ENCODE peak calls at places on chromosomes 1 and 21, in ten cellular contexts. One of them, this sample, is unnamed. For H3K9me3, the result is how much of the 10 kb centered on the place peaks cover.

GRCh38 chr1:92486251-92487077 is at the start of gene GFI1:
- DNase-seq in testis: peak
- DNase-seq in IMR-90: no peak
- DNase-seq in ovary: no peak
- DNase-seq in gastrocnemius medialis: no peak
- DNase-seq in transverse colon: peak
- DNase-seq in adrenal gland: peak
- DNase-seq in K562: no peak
- DNase-seq in stomach: peak
- DNase-seq in thyroid gland: peak
- DNase-seq in this sample: no peak

GRCh38 chr1:10108948-10109347 is 76.2 kb downstream of the UBE4B start:
- DNase-seq in testis: peak
- DNase-seq in IMR-90: no peak
- DNase-seq in ovary: no peak
- DNase-seq in gastrocnemius medialis: peak
- DNase-seq in transverse colon: no peak
- DNase-seq in adrenal gland: no peak
- DNase-seq in K562: no peak
- DNase-seq in stomach: no peak
- DNase-seq in thyroid gland: no peak
- DNase-seq in this sample: no peak

GRCh38 chr1:80054129-80054528 is 1047.6 kb upstream of the ADGRL4 start:
- DNase-seq in testis: peak
- DNase-seq in IMR-90: peak
- DNase-seq in ovary: no peak
- DNase-seq in gastrocnemius medialis: no peak
- DNase-seq in transverse colon: no peak
- DNase-seq in adrenal gland: no peak
- DNase-seq in K562: peak
- DNase-seq in stomach: no peak
- DNase-seq in thyroid gland: peak
- DNase-seq in this sample: no peak

GRCh38 chr1:226474443-226475111 is 66.7 kb upstream of the PARP1 start:
- DNase-seq in testis: no peak
- DNase-seq in IMR-90: no peak
- DNase-seq in ovary: no peak
- DNase-seq in gastrocnemius medialis: no peak
- DNase-seq in transverse colon: no peak
- DNase-seq in adrenal gland: no peak
- DNase-seq in K562: no peak
- DNase-seq in stomach: no peak
- DNase-seq in thyroid gland: no peak
- DNase-seq in this sample: no peak

GRCh38 chr1:7135463-7135862 is 350.2 kb downstream of the CAMTA1 start:
- DNase-seq in testis: no peak
- DNase-seq in IMR-90: no peak
- DNase-seq in ovary: no peak
- DNase-seq in gastrocnemius medialis: no peak
- DNase-seq in transverse colon: no peak
- DNase-seq in adrenal gland: no peak
- DNase-seq in K562: no peak
- DNase-seq in stomach: no peak
- DNase-seq in thyroid gland: no peak
- DNase-seq in this sample: no peak

GRCh38 chr1:99969729-99970591 is at the start of gene SLC35A3:
- DNase-seq in testis: peak
- DNase-seq in IMR-90: peak
- DNase-seq in ovary: peak
- DNase-seq in gastrocnemius medialis: peak
- DNase-seq in transverse colon: peak
- DNase-seq in adrenal gland: peak
- DNase-seq in K562: peak
- DNase-seq in stomach: peak
- DNase-seq in thyroid gland: peak
- DNase-seq in this sample: peak

GRCh38 chr21:17513214-17514123 is 626 bp downstream of the CXADR start:
- DNase-seq in testis: peak
- DNase-seq in IMR-90: no peak
- DNase-seq in ovary: peak
- DNase-seq in gastrocnemius medialis: no peak
- DNase-seq in transverse colon: peak
- DNase-seq in adrenal gland: peak
- DNase-seq in K562: no peak
- DNase-seq in stomach: peak
- DNase-seq in thyroid gland: peak
- DNase-seq in this sample: no peak

GRCh38 chr1:240691521-240692338 is 79.8 kb upstream of the GREM2 start:
- DNase-seq in testis: peak
- DNase-seq in IMR-90: peak
- DNase-seq in ovary: peak
- DNase-seq in gastrocnemius medialis: no peak
- DNase-seq in transverse colon: peak
- DNase-seq in adrenal gland: peak
- DNase-seq in K562: peak
- DNase-seq in stomach: peak
- DNase-seq in thyroid gland: peak
- DNase-seq in this sample: no peak

GRCh38 chr1:67791686-67792475 is 41.4 kb downstream of the GNG12 start:
- DNase-seq in testis: no peak
- DNase-seq in IMR-90: peak
- DNase-seq in ovary: no peak
- DNase-seq in gastrocnemius medialis: no peak
- DNase-seq in transverse colon: no peak
- DNase-seq in adrenal gland: peak
- DNase-seq in K562: no peak
- DNase-seq in stomach: no peak
- DNase-seq in thyroid gland: peak
- DNase-seq in this sample: no peak

GRCh38 chr1:34250342-34250741 is 73.6 kb downstream of the C1orf94 start:
- DNase-seq in testis: no peak
- DNase-seq in IMR-90: no peak
- DNase-seq in ovary: no peak
- DNase-seq in gastrocnemius medialis: no peak
- DNase-seq in transverse colon: no peak
- DNase-seq in adrenal gland: no peak
- DNase-seq in K562: no peak
- DNase-seq in stomach: no peak
- DNase-seq in thyroid gland: no peak
- DNase-seq in this sample: no peak

GRCh38 chr1:166827426-166827825 is 11.8 kb upstream of the POGK start:
- DNase-seq in testis: no peak
- DNase-seq in IMR-90: no peak
- DNase-seq in ovary: no peak
- DNase-seq in gastrocnemius medialis: no peak
- DNase-seq in transverse colon: no peak
- DNase-seq in adrenal gland: no peak
- DNase-seq in K562: no peak
- DNase-seq in stomach: no peak
- DNase-seq in thyroid gland: no peak
- DNase-seq in this sample: no peak

GRCh38 chr1:156124557-156125483 is 10.3 kb downstream of the LMNA start:
- DNase-seq in testis: peak
- DNase-seq in IMR-90: no peak
- DNase-seq in ovary: no peak
- DNase-seq in gastrocnemius medialis: no peak
- DNase-seq in transverse colon: peak
- DNase-seq in adrenal gland: peak
- DNase-seq in K562: peak
- DNase-seq in stomach: no peak
- DNase-seq in thyroid gland: no peak
- DNase-seq in this sample: peak

DNA sequence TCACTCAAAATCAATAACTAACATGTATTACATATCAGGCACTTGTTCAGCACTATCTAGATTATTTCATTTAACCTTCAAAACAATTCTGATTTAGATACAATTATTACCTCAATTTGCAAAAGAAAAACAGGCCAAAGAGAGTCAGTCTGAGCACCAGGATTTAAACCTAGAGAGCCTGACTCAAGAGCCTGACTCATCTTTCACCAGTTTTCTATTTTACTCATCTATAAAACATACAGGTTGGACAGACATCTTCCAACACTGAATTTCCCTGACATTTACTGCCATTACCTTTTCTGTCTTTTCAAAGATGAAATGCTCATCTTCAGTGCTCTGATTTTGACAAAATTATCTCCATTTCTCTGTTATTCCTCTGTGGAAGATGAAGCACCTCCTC is 116.5 kb downstream of the MRPL39 start:
- DNase-seq in testis: no peak
- DNase-seq in IMR-90: peak
- DNase-seq in ovary: no peak
- DNase-seq in gastrocnemius medialis: no peak
- DNase-seq in transverse colon: no peak
- DNase-seq in adrenal gland: no peak
- DNase-seq in K562: no peak
- DNase-seq in stomach: no peak
- DNase-seq in thyroid gland: no peak
- DNase-seq in this sample: no peak
- H3K9me3 ChIP-seq in testis: under half
- H3K9me3 ChIP-seq in IMR-90: under half
- H3K9me3 ChIP-seq in ovary: under half
- H3K9me3 ChIP-seq in gastrocnemius medialis: under half
- H3K9me3 ChIP-seq in transverse colon: under half
- H3K9me3 ChIP-seq in adrenal gland: under half
- H3K9me3 ChIP-seq in K562: under half
- H3K9me3 ChIP-seq in stomach: under half
- H3K9me3 ChIP-seq in thyroid gland: under half
- H3K9me3 ChIP-seq in this sample: under half

GRCh38 chr1:214551436-214552173 is at the start of gene PTPN14:
- DNase-seq in testis: peak
- DNase-seq in IMR-90: peak
- DNase-seq in ovary: peak
- DNase-seq in gastrocnemius medialis: peak
- DNase-seq in transverse colon: peak
- DNase-seq in adrenal gland: peak
- DNase-seq in K562: no peak
- DNase-seq in stomach: peak
- DNase-seq in thyroid gland: peak
- DNase-seq in this sample: peak
- TF ChIP-seq POLR2A in testis: peak
- TF ChIP-seq POLR2A in IMR-90: peak
- TF ChIP-seq POLR2A in ovary: peak
- TF ChIP-seq POLR2A in gastrocnemius medialis: peak
- TF ChIP-seq POLR2A in transverse colon: peak
- TF ChIP-seq POLR2A in adrenal gland: peak
- TF ChIP-seq POLR2A in K562: no peak
- TF ChIP-seq POLR2A in stomach: no peak
- TF ChIP-seq POLR2A in thyroid gland: peak
- TF ChIP-seq POLR2A in this sample: peak

GRCh38 chr1:108593448-108593847 is 33.5 kb downstream of the EEIG2 start:
- DNase-seq in testis: no peak
- DNase-seq in IMR-90: no peak
- DNase-seq in ovary: no peak
- DNase-seq in gastrocnemius medialis: no peak
- DNase-seq in transverse colon: no peak
- DNase-seq in adrenal gland: no peak
- DNase-seq in K562: no peak
- DNase-seq in stomach: no peak
- DNase-seq in thyroid gland: no peak
- DNase-seq in this sample: no peak

GRCh38 chr1:108600504-108600903 is 40.6 kb downstream of the EEIG2 start:
- DNase-seq in testis: no peak
- DNase-seq in IMR-90: no peak
- DNase-seq in ovary: no peak
- DNase-seq in gastrocnemius medialis: no peak
- DNase-seq in transverse colon: no peak
- DNase-seq in adrenal gland: no peak
- DNase-seq in K562: no peak
- DNase-seq in stomach: no peak
- DNase-seq in thyroid gland: no peak
- DNase-seq in this sample: no peak

GRCh38 chr1:108595510-108595909 is 35.6 kb downstream of the EEIG2 start:
- DNase-seq in testis: no peak
- DNase-seq in IMR-90: peak
- DNase-seq in ovary: no peak
- DNase-seq in gastrocnemius medialis: no peak
- DNase-seq in transverse colon: no peak
- DNase-seq in adrenal gland: no peak
- DNase-seq in K562: no peak
- DNase-seq in stomach: no peak
- DNase-seq in thyroid gland: no peak
- DNase-seq in this sample: no peak

GRCh38 chr1:108598340-108598739 is 38.4 kb downstream of the EEIG2 start:
- DNase-seq in testis: no peak
- DNase-seq in IMR-90: peak
- DNase-seq in ovary: no peak
- DNase-seq in gastrocnemius medialis: no peak
- DNase-seq in transverse colon: no peak
- DNase-seq in adrenal gland: no peak
- DNase-seq in K562: no peak
- DNase-seq in stomach: no peak
- DNase-seq in thyroid gland: no peak
- DNase-seq in this sample: no peak

GRCh38 chr1:108597041-108597440 is 37.1 kb downstream of the EEIG2 start:
- DNase-seq in testis: no peak
- DNase-seq in IMR-90: no peak
- DNase-seq in ovary: no peak
- DNase-seq in gastrocnemius medialis: no peak
- DNase-seq in transverse colon: no peak
- DNase-seq in adrenal gland: no peak
- DNase-seq in K562: no peak
- DNase-seq in stomach: no peak
- DNase-seq in thyroid gland: no peak
- DNase-seq in this sample: no peak
- H3K9me3 ChIP-seq in testis: under half
- H3K9me3 ChIP-seq in IMR-90: under half
- H3K9me3 ChIP-seq in ovary: under half
- H3K9me3 ChIP-seq in gastrocnemius medialis: under half
- H3K9me3 ChIP-seq in transverse colon: under half
- H3K9me3 ChIP-seq in adrenal gland: under half
- H3K9me3 ChIP-seq in K562: under half
- H3K9me3 ChIP-seq in stomach: under half
- H3K9me3 ChIP-seq in thyroid gland: under half
- H3K9me3 ChIP-seq in this sample: under half

DNA sequence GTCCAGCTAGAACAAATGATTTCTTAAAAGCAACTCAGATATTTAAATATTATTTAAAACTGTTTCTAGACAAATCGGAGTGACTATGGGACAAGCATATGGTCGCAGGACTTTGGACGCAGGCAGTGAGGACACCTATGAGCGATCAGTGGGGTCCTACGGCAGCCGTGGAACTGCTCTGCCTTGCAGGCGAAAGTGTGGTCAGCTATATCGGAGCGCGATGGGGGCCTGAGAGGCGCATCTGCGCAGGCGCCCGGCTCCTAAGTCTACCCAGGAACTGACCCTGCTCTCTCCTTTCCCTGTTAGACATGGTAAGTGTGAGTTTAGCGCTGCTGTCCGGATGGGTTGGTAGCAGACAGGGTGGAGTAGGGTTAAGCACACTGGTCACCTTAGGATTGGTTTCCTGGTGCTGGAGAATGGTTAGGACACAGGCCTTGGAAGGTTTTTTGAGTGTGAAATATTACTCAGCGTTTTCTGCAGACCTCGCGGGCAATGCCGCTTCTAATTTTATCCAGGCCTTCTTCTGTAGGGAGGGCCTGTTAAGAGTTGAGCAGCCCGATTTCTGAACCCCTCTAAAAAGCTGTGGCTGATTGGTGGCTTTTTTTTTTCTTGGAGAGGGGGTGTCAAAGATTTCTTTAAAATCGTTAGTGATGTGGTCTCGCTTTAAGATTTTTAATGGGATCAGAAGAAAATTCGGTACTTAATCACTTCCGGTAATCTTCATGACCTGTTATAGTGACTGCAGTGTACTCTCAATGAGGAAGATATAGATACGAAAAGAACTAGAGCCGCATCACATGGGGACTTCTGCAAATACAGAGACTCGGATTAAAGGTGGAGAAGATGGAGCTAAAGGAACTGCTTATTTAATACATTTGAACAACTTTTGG is at the start of gene RABGGTB:
- DNase-seq in testis: peak
- DNase-seq in IMR-90: peak
- DNase-seq in ovary: peak
- DNase-seq in gastrocnemius medialis: peak
- DNase-seq in transverse colon: peak
- DNase-seq in adrenal gland: peak
- DNase-seq in K562: peak
- DNase-seq in stomach: peak
- DNase-seq in thyroid gland: peak
- DNase-seq in this sample: peak
- TF ChIP-seq POLR2A in testis: peak
- TF ChIP-seq POLR2A in IMR-90: peak
- TF ChIP-seq POLR2A in ovary: peak
- TF ChIP-seq POLR2A in gastrocnemius medialis: peak
- TF ChIP-seq POLR2A in transverse colon: peak
- TF ChIP-seq POLR2A in adrenal gland: peak
- TF ChIP-seq POLR2A in K562: peak
- TF ChIP-seq POLR2A in stomach: no peak
- TF ChIP-seq POLR2A in thyroid gland: peak
- TF ChIP-seq POLR2A in this sample: peak